ENCODE peak calls at places on chromosomes 16 and 17, in four cellular contexts. H is H1, W is GM12878, R is HepG2. Y is an unnamed sample.

GRCh38 chr16:14456793-14457481 is 173.1 kb downstream of the PARN start:
- DNase-seq in H (no peak), W (no peak), R (no peak), Y (no peak)

GRCh38 chr16:85303354-85303883 is 191.1 kb upstream of the CIBAR2 start:
- DNase-seq in H (peak; percentile 95), W (no peak), R (peak; percentile 28), Y (peak; percentile 90)

GRCh38 chr17:28499366-28499668 is 6.8 kb upstream of the FOXN1 start:
- DNase-seq in H (no peak), W (no peak), R (no peak), Y (no peak)

GRCh38 chr17:42118545-42118944 is 2.6 kb downstream of the KAT2A start:
- DNase-seq in H (peak; percentile 66), W (no peak), R (peak; percentile 52), Y (peak; percentile 45)

GRCh38 chr17:78979780-78980623 is at the start of gene LGALS3BP:
- DNase-seq in H (peak; percentile 70), W (no peak), R (peak; percentile 97), Y (no peak)

GRCh38 chr16:12219992-12220391 is 243.5 kb downstream of the SNX29 start:
- DNase-seq in H (no peak), W (no peak), R (no peak), Y (no peak)

GRCh38 chr17:65029605-65030308 is 26.8 kb downstream of the GNA13 start:
- DNase-seq in H (no peak), W (no peak), R (no peak), Y (no peak)

GRCh38 chr16:760498-761343 is at the start of gene MSLN:
- DNase-seq in H (no peak), W (no peak), R (peak; percentile 61), Y (no peak)

GRCh38 chr17:48981927-48982539 is 13.6 kb upstream of the GIP start:
- DNase-seq in H (peak; percentile 8), W (no peak), R (no peak), Y (no peak)

GRCh38 chr17:68771867-68772515 is 170.8 kb upstream of the FAM20A start:
- DNase-seq in H (no peak), W (no peak), R (peak; percentile 71), Y (peak; percentile 58)

GRCh38 chr17:44002141-44002848 is 2.1 kb upstream of the NAGS start:
- DNase-seq in H (no peak), W (no peak), R (peak; percentile 80), Y (no peak)

GRCh38 chr17:17127730-17128291 is 78.3 kb downstream of the PLD6 start:
- DNase-seq in H (no peak), W (no peak), R (no peak), Y (no peak)
- H4K20me1 ChIP-seq in H (peaks cover 10% of the 10 kb centered on the region), W (no peaks in the 10 kb centered on the region), R (peaks cover 4% of the 10 kb centered on the region), Y (peaks cover 10% of the 10 kb centered on the region)

DNA sequence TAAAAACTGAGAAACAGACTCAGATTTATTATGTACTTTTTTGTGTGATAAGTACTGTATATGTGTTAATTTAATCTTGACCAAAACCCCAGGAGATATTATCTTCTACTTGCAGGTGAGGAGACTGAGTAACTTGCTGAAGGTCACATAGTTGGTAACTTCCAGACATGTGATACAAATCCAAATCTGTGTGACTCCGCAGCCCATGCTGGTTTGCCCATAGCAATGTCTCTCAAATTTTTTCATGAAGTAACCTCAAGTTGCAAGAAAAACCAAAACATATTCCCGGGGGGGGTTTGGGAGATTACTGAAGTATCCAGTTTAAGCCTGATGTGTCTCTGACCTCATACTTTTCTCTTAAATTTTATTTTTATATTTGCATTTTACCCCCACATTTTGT is 3.3 kb downstream of the TEX14 start:
- DNase-seq in H (no peak), W (no peak), R (no peak), Y (no peak)
- TF ChIP-seq ATF2 in H (no peak), W (no peak), R (no peak), Y (no peak)

GRCh38 chr16:67655363-67655762 is 4.7 kb downstream of the ACD start:
- DNase-seq in H (no peak), W (no peak), R (no peak), Y (no peak)

GRCh38 chr16:67654069-67654911 is 5.8 kb downstream of the ACD start:
- DNase-seq in H (no peak), W (no peak), R (no peak), Y (no peak)

GRCh38 chr16:67657751-67658518 is 2.1 kb downstream of the ACD start:
- DNase-seq in H (no peak), W (no peak), R (no peak), Y (no peak)

GRCh38 chr16:67657017-67657608 is 2.9 kb downstream of the ACD start:
- DNase-seq in H (no peak), W (no peak), R (no peak), Y (no peak)

GRCh38 chr16:67656344-67657016 is 3.6 kb downstream of the ACD start:
- DNase-seq in H (no peak), W (no peak), R (no peak), Y (no peak)
- H4K20me1 ChIP-seq in H (peaks cover 14% of the 10 kb centered on the region), W (no peaks in the 10 kb centered on the region), R (peaks cover 11% of the 10 kb centered on the region), Y (peaks cover 13% of the 10 kb centered on the region)

GRCh38 chr17:74274060-74274702 is at the start of gene DNAI2:
- DNase-seq in H (peak; percentile 73), W (no peak), R (no peak), Y (no peak)
- TF ChIP-seq ATF2 in H (no peak), W (no peak), R (no peak), Y (no peak)

GRCh38 chr17:81398855-81399451 is 3.7 kb downstream of the BAHCC1 start:
- DNase-seq in H (no peak), W (no peak), R (no peak), Y (no peak)

GRCh38 chr17:81399481-81400153 is 4.4 kb downstream of the BAHCC1 start:
- DNase-seq in H (no peak), W (no peak), R (no peak), Y (peak; percentile 70)

GRCh38 chr17:81401727-81402529 is 6.7 kb downstream of the BAHCC1 start:
- DNase-seq in H (no peak), W (no peak), R (no peak), Y (peak; percentile 58)

GRCh38 chr17:81400939-81401726 is 5.9 kb downstream of the BAHCC1 start:
- DNase-seq in H (no peak), W (no peak), R (no peak), Y (no peak)

GRCh38 chr17:81400154-81400938 is 5.1 kb downstream of the BAHCC1 start:
- DNase-seq in H (peak; percentile 74), W (no peak), R (no peak), Y (peak; percentile 70)
- H4K20me1 ChIP-seq in H (no peaks in the 10 kb centered on the region), W (no peaks in the 10 kb centered on the region), R (peaks cover 4% of the 10 kb centered on the region), Y (no peaks in the 10 kb centered on the region)